ENCODE peak calls at places on chromosomes 16 and 17, in eight cellular contexts. D is anterior cingulate cortex, O is iris pigment epithelial cell, E is M059J, N is NCI-H226, F is lung, I is SJSA1, M is NCI-H526. B is an unnamed sample.

GRCh38 chr17:57138956-57139576 is 54.0 kb downstream of the AKAP1 start:
- DNase-seq in M (peak), E (peak), I (no peak), D (no peak), O (peak), N (peak), F (no peak), B (no peak)

GRCh38 chr16:23276821-23277220 is 25.3 kb upstream of the SCNN1B start:
- DNase-seq in N (no peak), F (no peak), D (no peak), O (no peak), I (no peak), M (no peak), E (no peak), B (no peak)

GRCh38 chr16:56603589-56603988 is 4.8 kb upstream of the MT2A start:
- DNase-seq in F (no peak), E (peak), D (peak), O (peak), I (no peak), N (no peak), M (peak), B (peak)

GRCh38 chr17:9818760-9819159 is 3.1 kb downstream of the GSG1L2 start:
- DNase-seq in D (no peak), F (no peak), M (no peak), E (peak), I (no peak), O (no peak), N (peak), B (no peak)

GRCh38 chr17:45981306-45981705 is 17.7 kb upstream of the STH start:
- DNase-seq in N (no peak), D (no peak), M (no peak), E (no peak), O (no peak), I (no peak), F (no peak), B (no peak)

GRCh38 chr16:53933407-53933806 is 229.5 kb downstream of the FTO start:
- DNase-seq in O (no peak), F (no peak), I (no peak), M (no peak), E (no peak), D (no peak), N (no peak), B (no peak)

GRCh38 chr16:56424791-56425438 is 430 bp downstream of the AMFR start:
- DNase-seq in I (peak), M (peak), E (no peak), N (peak), F (no peak), D (peak), O (no peak), B (no peak)

GRCh38 chr16:4365014-4365406 is 6.6 kb upstream of the VASN start:
- DNase-seq in I (no peak), E (no peak), F (no peak), M (no peak), D (no peak), O (no peak), N (no peak), B (no peak)

GRCh38 chr16:23424292-23424958 is 28.6 kb downstream of the COG7 start:
- DNase-seq in N (no peak), O (peak), F (peak), I (peak), M (peak), E (peak), D (no peak), B (peak)

GRCh38 chr17:33447090-33447489 is 154.0 kb upstream of the ASIC2 start:
- DNase-seq in O (no peak), I (no peak), M (no peak), F (no peak), E (no peak), D (no peak), N (no peak), B (no peak)

GRCh38 chr17:5719976-5720375 is 135.7 kb upstream of the NLRP1 start:
- DNase-seq in E (no peak), O (no peak), M (no peak), I (no peak), N (no peak), F (no peak), D (no peak), B (peak)

GRCh38 chr17:13888043-13888442 is 181.3 kb upstream of the COX10 start:
- DNase-seq in O (peak), F (no peak), M (peak), I (no peak), N (peak), D (no peak), E (no peak), B (peak)

GRCh38 chr16:87047221-87048037 is 269.8 kb downstream of the C16orf95 start:
- DNase-seq in M (no peak), I (no peak), E (no peak), F (no peak), D (no peak), O (no peak), N (no peak), B (peak)

GRCh38 chr16:66515543-66516171 is 34.3 kb downstream of the TK2 start:
- DNase-seq in E (peak), M (no peak), O (peak), D (peak), F (no peak), I (peak), N (peak), B (peak)

GRCh38 chr17:31427684-31428083 is 36.2 kb downstream of the RAB11FIP4 start:
- DNase-seq in I (no peak), M (no peak), E (no peak), O (no peak), D (no peak), F (no peak), N (no peak), B (no peak)

GRCh38 chr17:2222901-2223616 is 80.5 kb downstream of the SMG6 start:
- DNase-seq in F (peak), E (no peak), I (no peak), M (no peak), O (no peak), D (no peak), N (peak), B (no peak)

GRCh38 chr17:83064732-83065659 is 14.4 kb upstream of the METRNL start:
- DNase-seq in F (peak), N (no peak), E (peak), M (no peak), I (peak), D (no peak), O (no peak), B (no peak)

GRCh38 chr17:39099686-39100293 is 51.6 kb downstream of the PLXDC1 start:
- DNase-seq in I (no peak), O (no peak), M (no peak), N (no peak), F (peak), D (no peak), E (peak), B (peak)

GRCh38 chr17:28748852-28749515 is 5.2 kb downstream of the TRAF4 start:
- DNase-seq in M (no peak), E (no peak), O (no peak), F (no peak), D (no peak), N (no peak), I (no peak), B (no peak)

GRCh38 chr17:65550758-65551157 is 10.7 kb downstream of the AXIN2 start:
- DNase-seq in I (no peak), F (no peak), E (no peak), M (no peak), N (no peak), O (no peak), D (no peak), B (no peak)

GRCh38 chr17:74059471-74059870 is 144.0 kb upstream of the RPL38 start:
- DNase-seq in I (no peak), E (no peak), N (no peak), O (no peak), M (peak), F (no peak), D (peak), B (no peak)

GRCh38 chr17:80146121-80147034 is 550 bp downstream of the EIF4A3 start:
- DNase-seq in N (no peak), D (no peak), M (peak), I (no peak), E (peak), F (peak), O (peak), B (peak)

GRCh38 chr17:62968445-62968923 is 2.4 kb downstream of the TANC2 start:
- DNase-seq in M (peak), N (peak), E (peak), O (peak), I (peak), D (peak), F (peak), B (peak)

GRCh38 chr16:56353054-56353921 is 72.1 kb downstream of the AMFR start:
- DNase-seq in N (no peak), F (no peak), D (no peak), E (no peak), M (no peak), O (no peak), I (peak), B (no peak)

GRCh38 chr17:79923974-79924638 is 84.9 kb upstream of the CBX4 start:
- DNase-seq in D (no peak), M (peak), F (no peak), I (no peak), E (peak), O (peak), N (no peak), B (no peak)

GRCh38 chr16:58252716-58253115 is 42.1 kb downstream of the PRSS54 start:
- DNase-seq in I (no peak), N (no peak), E (no peak), F (no peak), M (no peak), O (no peak), D (no peak), B (no peak)

GRCh38 chr16:81204794-81205680 is 33.5 kb upstream of the BCO1 start:
- DNase-seq in N (no peak), E (peak), I (no peak), D (no peak), O (peak), M (peak), F (no peak), B (peak)

B was measured in astrocyte of the hippocampus.